ENCODE peak calls at places on chromosomes 13 and 19, in seven cellular contexts. V, B, H, K, N, Y and U are unnamed samples.

GRCh38 chr19:11982526-11982925 is 17.7 kb downstream of the ZNF763 start:
- DNase-seq in Y (no peak), H (no peak), V (no peak), B (no peak), N (no peak), K (no peak), U (no peak)

GRCh38 chr13:23380534-23380933 is 53.0 kb downstream of the SACS start:
- DNase-seq in Y (no peak), V (no peak), H (no peak), B (no peak), K (no peak), N (no peak), U (no peak)

GRCh38 chr13:33940898-33941297 is 122.9 kb downstream of the RFC3 start:
- DNase-seq in H (no peak), K (no peak), V (no peak), N (no peak), B (no peak), Y (no peak), U (no peak)

GRCh38 chr13:83325454-83325853 is 556.8 kb downstream of the SLITRK1 start:
- DNase-seq in N (no peak), K (no peak), B (no peak), H (no peak), V (no peak), Y (no peak), U (no peak)

GRCh38 chr13:22262328-22262920 is 591.6 kb downstream of the FGF9 start:
- DNase-seq in V (no peak), B (no peak), N (no peak), K (no peak), Y (no peak), H (no peak), U (no peak)

GRCh38 chr19:30020189-30020588 is 78.2 kb downstream of the URI1 start:
- DNase-seq in V (no peak), N (no peak), Y (no peak), K (no peak), B (no peak), H (no peak), U (no peak)

GRCh38 chr13:72805663-72806341 is 23.9 kb downstream of the PIBF1 start:
- DNase-seq in V (no peak), N (no peak), Y (no peak), B (no peak), K (no peak), H (peak), U (no peak)

GRCh38 chr19:45817010-45817724 is 2.1 kb upstream of the RSPH6A start:
- DNase-seq in V (peak), K (peak), B (peak), Y (peak), N (peak), H (peak), U (peak)

GRCh38 chr13:34942732-34943674 is 933 bp downstream of the NBEA start:
- DNase-seq in B (no peak), H (no peak), V (peak), K (no peak), Y (peak), N (no peak), U (peak)

GRCh38 chr13:106683179-106683578 is 115.2 kb upstream of the ARGLU1 start:
- DNase-seq in K (no peak), V (no peak), B (no peak), H (peak), N (no peak), Y (no peak), U (no peak)

GRCh38 chr13:28161370-28161769 is 23.0 kb downstream of the PAN3 start:
- DNase-seq in B (no peak), K (peak), V (no peak), H (peak), N (no peak), Y (no peak), U (no peak)

GRCh38 chr13:29958476-29958875 is 108.1 kb upstream of the UBL3 start:
- DNase-seq in B (no peak), N (no peak), H (no peak), Y (no peak), K (no peak), V (no peak), U (no peak)

GRCh38 chr19:13103961-13104847 is 1.5 kb upstream of the LYL1 start:
- DNase-seq in N (no peak), Y (peak), V (peak), B (peak), K (peak), H (no peak), U (peak)

GRCh38 chr19:50702870-50703829 is 16.5 kb downstream of the SHANK1 start:
- DNase-seq in K (no peak), H (no peak), N (no peak), Y (no peak), V (no peak), B (no peak), U (no peak)

GRCh38 chr13:35499131-35500051 is 22.9 kb upstream of the MAB21L1 start:
- DNase-seq in Y (no peak), K (no peak), H (no peak), B (no peak), V (no peak), N (no peak), U (no peak)

GRCh38 chr19:38277549-38277948 is 13.2 kb downstream of the SPINT2 start:
- DNase-seq in B (no peak), N (no peak), K (no peak), Y (no peak), V (no peak), H (no peak), U (no peak)

GRCh38 chr13:112831196-112831595 is 137.8 kb upstream of the MCF2L start:
- DNase-seq in H (no peak), Y (no peak), V (no peak), K (no peak), B (no peak), N (no peak), U (no peak)

GRCh38 chr13:52969373-52969772 is 59.2 kb upstream of the OLFM4 start:
- DNase-seq in H (no peak), Y (no peak), B (no peak), V (no peak), N (no peak), K (no peak), U (no peak)

GRCh38 chr13:32125221-32125621 is 93.6 kb downstream of the FRY start:
- DNase-seq in V (no peak), K (no peak), N (no peak), H (no peak), Y (no peak), B (no peak), U (no peak)

GRCh38 chr13:36445278-36445677 is 13.0 kb downstream of the CCNA1 start:
- DNase-seq in V (no peak), Y (no peak), N (no peak), K (no peak), B (no peak), H (no peak), U (no peak)

GRCh38 chr13:99859178-99860177 is 112.1 kb downstream of the ZIC5 start:
- DNase-seq in K (no peak), B (no peak), H (no peak), V (no peak), Y (no peak), N (peak), U (no peak)

GRCh38 chr19:3607398-3608078 is 863 bp upstream of the TBXA2R start:
- DNase-seq in Y (peak), N (no peak), K (peak), V (peak), B (no peak), H (no peak), U (no peak)

GRCh38 chr13:93169980-93170379 is 56.6 kb upstream of the GPC6 start:
- DNase-seq in K (no peak), V (no peak), Y (no peak), H (peak), B (no peak), N (no peak), U (no peak)

GRCh38 chr13:28657784-28658538 is 969 bp upstream of the POMP start:
- DNase-seq in B (no peak), H (no peak), Y (peak), V (no peak), K (peak), N (peak), U (no peak)

GRCh38 chr19:45901432-45901903 is 945 bp downstream of the MYPOP start:
- DNase-seq in N (no peak), K (no peak), Y (peak), B (no peak), H (no peak), V (no peak), U (no peak)

GRCh38 chr13:54682184-54682583 is 1653.6 kb downstream of the OLFM4 start:
- DNase-seq in V (no peak), B (no peak), K (no peak), H (no peak), Y (no peak), N (no peak), U (no peak)

GRCh38 chr13:48675247-48675646 is 21.5 kb downstream of the CYSLTR2 start:
- DNase-seq in K (no peak), Y (no peak), H (no peak), N (no peak), V (no peak), B (no peak), U (no peak)

GRCh38 chr13:111516712-111517640 is 196.5 kb downstream of the TEX29 start:
- DNase-seq in Y (no peak), B (no peak), V (no peak), H (no peak), K (no peak), N (no peak), U (no peak)

GRCh38 chr19:52188822-52189744 is 769 bp upstream of the PPP2R1A start:
- DNase-seq in V (peak), N (no peak), B (no peak), K (no peak), H (no peak), Y (peak), U (no peak)

GRCh38 chr13:40345654-40346372 is 320.6 kb downstream of the FOXO1 start:
- DNase-seq in B (no peak), V (peak), K (no peak), Y (no peak), N (no peak), H (peak), U (no peak)

GRCh38 chr13:40502236-40502635 is 164.2 kb downstream of the FOXO1 start:
- DNase-seq in N (no peak), Y (no peak), V (peak), H (no peak), K (no peak), B (no peak), U (no peak)

GRCh38 chr19:2724148-2724557 is 3.0 kb upstream of the DIRAS1 start:
- DNase-seq in N (no peak), K (no peak), Y (peak), B (no peak), V (no peak), H (no peak), U (peak)

GRCh38 chr19:42024622-42025111 is 30.6 kb upstream of the ATP1A3 start:
- DNase-seq in N (no peak), V (no peak), Y (no peak), H (no peak), B (no peak), K (no peak), U (no peak)

GRCh38 chr19:44587863-44588752 is 25.3 kb upstream of the IGSF23 start:
- DNase-seq in K (no peak), H (peak), N (no peak), V (no peak), B (no peak), Y (no peak), U (no peak)

GRCh38 chr13:70932511-70932910 is 824.3 kb upstream of the KLHL1 start:
- DNase-seq in V (no peak), N (no peak), H (no peak), B (no peak), Y (no peak), K (no peak), U (no peak)

DNA sequence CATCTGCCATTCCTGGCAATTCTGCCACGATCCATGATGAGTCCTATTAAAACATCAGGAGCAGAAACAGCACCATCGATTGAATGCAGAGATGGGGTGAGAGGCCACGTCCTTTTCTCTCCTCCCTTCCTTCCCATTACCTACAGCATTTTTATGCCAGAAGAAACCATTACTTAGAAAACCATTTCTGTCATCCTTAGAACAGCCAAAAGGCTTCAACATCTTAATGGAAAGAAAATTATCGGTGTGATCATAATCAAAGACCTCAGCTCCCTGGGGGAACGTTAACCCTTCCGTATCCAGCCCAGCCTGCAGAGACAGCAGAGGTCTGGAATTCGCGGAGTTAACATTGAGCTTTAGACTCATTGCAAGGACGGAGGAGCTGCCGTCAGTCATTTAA is 55.9 kb upstream of the SIAH3 start:
- DNase-seq in N (no peak), B (no peak), H (no peak), V (no peak), K (no peak), Y (no peak), U (no peak)
- TF ChIP-seq TAF1 in N (no peak), B (no peak), H (no peak), V (no peak), K (no peak), Y (no peak), U (no peak)

GRCh38 chr13:50358221-50358620 is 343.0 kb downstream of the KCNRG start:
- DNase-seq in Y (peak), V (no peak), N (no peak), B (no peak), K (no peak), H (no peak), U (no peak)

GRCh38 chr13:50355797-50356196 is 340.6 kb downstream of the KCNRG start:
- DNase-seq in B (no peak), V (no peak), N (peak), H (no peak), K (no peak), Y (no peak), U (no peak)

GRCh38 chr13:50357136-50357535 is 341.9 kb downstream of the KCNRG start:
- DNase-seq in H (no peak), N (no peak), Y (no peak), B (no peak), K (no peak), V (no peak), U (no peak)

GRCh38 chr13:50358715-50359367 is 343.6 kb downstream of the KCNRG start:
- DNase-seq in N (no peak), H (no peak), K (no peak), V (no peak), Y (no peak), B (no peak), U (no peak)

DNA sequence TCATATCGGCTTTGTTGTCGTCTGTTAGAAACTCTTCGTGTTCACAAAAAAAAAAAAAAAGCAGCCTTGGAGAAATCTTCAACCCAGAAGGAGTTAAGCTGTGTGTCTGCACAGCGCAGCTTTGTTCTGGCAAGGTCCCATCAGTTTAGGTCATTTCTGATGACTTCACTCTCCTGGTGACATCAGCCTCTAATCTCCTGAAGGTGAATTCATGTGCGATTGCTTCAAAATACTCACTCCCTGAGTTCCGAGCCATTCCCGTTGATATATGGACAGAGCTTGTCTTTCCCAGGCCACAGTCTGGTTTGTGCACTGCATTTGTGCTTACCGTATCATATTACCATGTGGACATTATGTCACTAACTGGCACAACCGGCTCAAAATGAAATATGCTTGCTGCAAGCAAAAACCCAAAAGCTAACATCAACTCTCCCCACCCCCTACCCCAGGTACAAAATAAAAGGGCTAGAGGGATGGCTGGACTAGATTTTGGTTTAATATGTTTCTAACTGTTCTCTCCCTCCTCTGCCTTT is 342.4 kb downstream of the KCNRG start:
- DNase-seq in N (no peak), Y (no peak), H (no peak), V (no peak), B (no peak), K (peak), U (no peak)
- TF ChIP-seq TAF1 in N (no peak), Y (no peak), H (no peak), V (no peak), B (no peak), K (no peak), U (no peak)

GRCh38 chr19:4609878-4610511 is 29.3 kb upstream of the TNFAIP8L1 start:
- DNase-seq in H (no peak), K (no peak), Y (peak), N (no peak), B (no peak), V (peak), U (no peak)
- TF ChIP-seq TAF1 in H (no peak), K (no peak), Y (no peak), N (no peak), B (no peak), V (no peak), U (no peak)

GRCh38 chr13:104525467-104525866 is 1459.2 kb upstream of the SLC10A2 start:
- DNase-seq in B (no peak), K (no peak), Y (no peak), V (no peak), N (no peak), H (no peak), U (no peak)

GRCh38 chr13:104522235-104523072 is 1456.2 kb upstream of the SLC10A2 start:
- DNase-seq in B (no peak), H (no peak), N (no peak), V (no peak), Y (no peak), K (no peak), U (no peak)
- TF ChIP-seq TAF1 in B (no peak), H (no peak), N (no peak), V (no peak), Y (no peak), K (no peak), U (no peak)

GRCh38 chr13:102643656-102644055 is 46.9 kb downstream of the TPP2 start:
- DNase-seq in H (no peak), Y (no peak), V (no peak), N (no peak), B (no peak), K (no peak), U (no peak)

GRCh38 chr13:102642029-102642428 is 45.2 kb downstream of the TPP2 start:
- DNase-seq in K (no peak), B (no peak), H (no peak), Y (no peak), V (no peak), N (no peak), U (no peak)

GRCh38 chr13:102642475-102642874 is 45.7 kb downstream of the TPP2 start:
- DNase-seq in K (no peak), B (no peak), V (no peak), N (no peak), Y (no peak), H (no peak), U (no peak)

GRCh38 chr13:102648046-102648445 is 46.8 kb downstream of the METTL21C start:
- DNase-seq in K (no peak), B (no peak), H (no peak), Y (no peak), N (no peak), V (no peak), U (no peak)

GRCh38 chr13:102645701-102646100 is 48.9 kb downstream of the TPP2 start:
- DNase-seq in V (no peak), H (no peak), B (no peak), Y (no peak), K (no peak), N (no peak), U (no peak)
- TF ChIP-seq TAF1 in V (no peak), H (no peak), B (no peak), Y (no peak), K (no peak), N (no peak), U (no peak)

GRCh38 chr13:26133851-26134250 is 82.0 kb upstream of the SHISA2 start:
- DNase-seq in H (no peak), N (no peak), B (no peak), Y (no peak), V (no peak), K (no peak), U (no peak)

GRCh38 chr13:26133286-26133685 is 81.5 kb upstream of the SHISA2 start:
- DNase-seq in V (no peak), Y (no peak), K (no peak), H (no peak), B (no peak), N (no peak), U (no peak)

GRCh38 chr13:26128676-26129075 is 76.9 kb upstream of the SHISA2 start:
- DNase-seq in V (no peak), K (no peak), N (no peak), Y (no peak), B (no peak), H (no peak), U (no peak)

DNA sequence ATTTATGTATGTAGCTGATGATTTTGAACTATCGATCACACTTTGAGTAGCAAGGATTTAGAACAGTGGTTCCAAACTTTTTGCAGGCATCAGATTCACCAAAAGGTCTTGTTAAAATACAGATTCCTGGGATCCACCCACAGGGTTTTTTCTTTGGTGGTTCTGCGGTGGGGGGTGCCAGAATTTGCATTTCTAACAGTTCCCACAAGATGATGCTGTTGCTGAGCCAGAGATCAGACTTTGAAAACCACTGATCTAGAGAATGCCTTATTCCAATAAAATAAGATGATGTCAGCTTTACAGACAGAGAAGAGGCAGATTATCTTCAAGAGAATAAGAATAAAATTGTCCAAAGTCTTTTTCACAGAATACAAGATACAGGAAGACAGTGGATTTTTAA is 80.9 kb upstream of the SHISA2 start:
- DNase-seq in Y (no peak), B (no peak), H (no peak), V (no peak), K (peak), N (no peak), U (no peak)
- TF ChIP-seq TAF1 in Y (no peak), B (no peak), H (no peak), V (no peak), K (no peak), N (no peak), U (no peak)

GRCh38 chr19:19274716-19275115 is 1.6 kb upstream of the TM6SF2 start:
- DNase-seq in V (no peak), N (no peak), H (no peak), B (no peak), K (no peak), Y (peak), U (peak)

GRCh38 chr19:19276851-19277250 is 3.8 kb upstream of the TM6SF2 start:
- DNase-seq in V (no peak), Y (peak), B (no peak), H (no peak), N (no peak), K (no peak), U (no peak)

GRCh38 chr19:19278315-19278714 is 5.2 kb upstream of the TM6SF2 start:
- DNase-seq in V (no peak), N (no peak), H (no peak), Y (peak), B (no peak), K (no peak), U (no peak)

GRCh38 chr19:19275166-19275565 is 2.1 kb upstream of the TM6SF2 start:
- DNase-seq in K (no peak), H (no peak), Y (peak), N (no peak), V (no peak), B (no peak), U (peak)

DNA sequence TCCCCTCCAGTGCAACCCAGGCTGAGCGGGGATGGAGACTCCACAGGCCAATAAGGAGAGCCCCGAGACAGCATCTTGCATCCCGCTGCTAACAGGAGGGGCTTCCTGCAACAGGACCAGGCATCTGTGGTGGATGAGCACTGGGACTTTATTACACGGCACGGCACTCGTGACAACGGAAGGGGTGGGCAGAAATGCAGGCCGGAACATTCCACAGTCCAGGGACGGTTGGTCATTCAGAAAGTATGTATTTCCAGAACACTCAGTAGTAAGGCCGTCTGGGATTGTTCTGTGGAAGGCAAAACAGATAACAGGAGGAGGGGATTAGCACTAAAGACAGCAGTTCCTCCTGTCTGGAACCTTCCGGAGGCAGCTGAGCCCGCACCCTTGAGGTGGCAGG is 3.3 kb upstream of the TM6SF2 start:
- DNase-seq in N (no peak), H (no peak), V (no peak), B (no peak), Y (peak), K (no peak), U (peak)
- TF ChIP-seq TAF1 in N (no peak), H (no peak), V (no peak), B (no peak), Y (no peak), K (no peak), U (no peak)